ENCODE peak calls at places on chromosomes 6 and 20, in ten cellular contexts. One of them, this sample, is unnamed.

GRCh38 chr6:113995632-113996031 is 24.7 kb upstream of the HDAC2 start:
- DNase-seq in ecto neural progenitor cell: no peak
- DNase-seq in NAMALWA: no peak
- DNase-seq in stimulated activated CD8-positive, alpha-beta memory T cell treated with anti-CD3 and anti-CD28 coated beads, Interleukin-4, amount 100 ng/mL, for 48 hours: no peak
- DNase-seq in cardiac septum: no peak
- DNase-seq in NCI-H2081 treated with DMSO at 0.1 percent for 48 hours: no peak
- DNase-seq in GM03348: peak
- DNase-seq in astrocyte: peak
- DNase-seq in HAP-1: peak
- DNase-seq in sigmoid colon: peak
- DNase-seq in this sample: no peak

GRCh38 chr6:18034798-18035202 is 47.4 kb upstream of the KIF13A start:
- DNase-seq in astrocyte: no peak
- DNase-seq in NCI-H2081 treated with DMSO at 0.1 percent for 48 hours: no peak
- DNase-seq in ecto neural progenitor cell: no peak
- DNase-seq in GM03348: no peak
- DNase-seq in cardiac septum: no peak
- DNase-seq in sigmoid colon: no peak
- DNase-seq in stimulated activated CD8-positive, alpha-beta memory T cell treated with anti-CD3 and anti-CD28 coated beads, Interleukin-4, amount 100 ng/mL, for 48 hours: no peak
- DNase-seq in NAMALWA: peak
- DNase-seq in HAP-1: peak
- DNase-seq in this sample: no peak

GRCh38 chr6:134482585-134483346 is 164.9 kb upstream of the SGK1 start:
- DNase-seq in GM03348: no peak
- DNase-seq in NCI-H2081 treated with DMSO at 0.1 percent for 48 hours: no peak
- DNase-seq in HAP-1: no peak
- DNase-seq in NAMALWA: no peak
- DNase-seq in sigmoid colon: no peak
- DNase-seq in cardiac septum: no peak
- DNase-seq in ecto neural progenitor cell: no peak
- DNase-seq in astrocyte: peak
- DNase-seq in stimulated activated CD8-positive, alpha-beta memory T cell treated with anti-CD3 and anti-CD28 coated beads, Interleukin-4, amount 100 ng/mL, for 48 hours: no peak
- DNase-seq in this sample: no peak

GRCh38 chr6:122432816-122433215 is 33.4 kb downstream of the HSF2 start:
- DNase-seq in NCI-H2081 treated with DMSO at 0.1 percent for 48 hours: no peak
- DNase-seq in GM03348: peak
- DNase-seq in stimulated activated CD8-positive, alpha-beta memory T cell treated with anti-CD3 and anti-CD28 coated beads, Interleukin-4, amount 100 ng/mL, for 48 hours: no peak
- DNase-seq in cardiac septum: no peak
- DNase-seq in ecto neural progenitor cell: no peak
- DNase-seq in astrocyte: no peak
- DNase-seq in HAP-1: no peak
- DNase-seq in NAMALWA: no peak
- DNase-seq in sigmoid colon: no peak
- DNase-seq in this sample: no peak

GRCh38 chr6:157492249-157492648 is 111.3 kb downstream of the ZDHHC14 start:
- DNase-seq in stimulated activated CD8-positive, alpha-beta memory T cell treated with anti-CD3 and anti-CD28 coated beads, Interleukin-4, amount 100 ng/mL, for 48 hours: no peak
- DNase-seq in sigmoid colon: no peak
- DNase-seq in NCI-H2081 treated with DMSO at 0.1 percent for 48 hours: no peak
- DNase-seq in astrocyte: no peak
- DNase-seq in ecto neural progenitor cell: no peak
- DNase-seq in GM03348: no peak
- DNase-seq in HAP-1: no peak
- DNase-seq in cardiac septum: no peak
- DNase-seq in NAMALWA: no peak
- DNase-seq in this sample: no peak

GRCh38 chr6:158769696-158770446 is 49.3 kb downstream of the EZR start:
- DNase-seq in ecto neural progenitor cell: no peak
- DNase-seq in astrocyte: peak
- DNase-seq in stimulated activated CD8-positive, alpha-beta memory T cell treated with anti-CD3 and anti-CD28 coated beads, Interleukin-4, amount 100 ng/mL, for 48 hours: no peak
- DNase-seq in cardiac septum: peak
- DNase-seq in NAMALWA: no peak
- DNase-seq in NCI-H2081 treated with DMSO at 0.1 percent for 48 hours: no peak
- DNase-seq in sigmoid colon: peak
- DNase-seq in HAP-1: no peak
- DNase-seq in GM03348: no peak
- DNase-seq in this sample: no peak

GRCh38 chr6:33761922-33762629 is 15.4 kb upstream of the IP6K3 start:
- DNase-seq in cardiac septum: peak
- DNase-seq in sigmoid colon: peak
- DNase-seq in NCI-H2081 treated with DMSO at 0.1 percent for 48 hours: no peak
- DNase-seq in astrocyte: no peak
- DNase-seq in NAMALWA: peak
- DNase-seq in HAP-1: peak
- DNase-seq in ecto neural progenitor cell: peak
- DNase-seq in GM03348: peak
- DNase-seq in stimulated activated CD8-positive, alpha-beta memory T cell treated with anti-CD3 and anti-CD28 coated beads, Interleukin-4, amount 100 ng/mL, for 48 hours: peak
- DNase-seq in this sample: peak

GRCh38 chr20:24777746-24778145 is 171.3 kb upstream of the CST7 start:
- DNase-seq in sigmoid colon: peak
- DNase-seq in HAP-1: no peak
- DNase-seq in NCI-H2081 treated with DMSO at 0.1 percent for 48 hours: no peak
- DNase-seq in astrocyte: no peak
- DNase-seq in GM03348: no peak
- DNase-seq in cardiac septum: no peak
- DNase-seq in stimulated activated CD8-positive, alpha-beta memory T cell treated with anti-CD3 and anti-CD28 coated beads, Interleukin-4, amount 100 ng/mL, for 48 hours: no peak
- DNase-seq in NAMALWA: no peak
- DNase-seq in ecto neural progenitor cell: no peak
- DNase-seq in this sample: no peak

GRCh38 chr6:118495639-118496296 is 52.3 kb upstream of the PLN start:
- DNase-seq in cardiac septum: no peak
- DNase-seq in NCI-H2081 treated with DMSO at 0.1 percent for 48 hours: no peak
- DNase-seq in sigmoid colon: no peak
- DNase-seq in astrocyte: peak
- DNase-seq in stimulated activated CD8-positive, alpha-beta memory T cell treated with anti-CD3 and anti-CD28 coated beads, Interleukin-4, amount 100 ng/mL, for 48 hours: no peak
- DNase-seq in HAP-1: no peak
- DNase-seq in GM03348: no peak
- DNase-seq in NAMALWA: no peak
- DNase-seq in ecto neural progenitor cell: no peak
- DNase-seq in this sample: no peak

GRCh38 chr6:142945446-142946180 is 637 bp upstream of the HIVEP2 start:
- DNase-seq in NAMALWA: peak
- DNase-seq in cardiac septum: peak
- DNase-seq in stimulated activated CD8-positive, alpha-beta memory T cell treated with anti-CD3 and anti-CD28 coated beads, Interleukin-4, amount 100 ng/mL, for 48 hours: peak
- DNase-seq in HAP-1: peak
- DNase-seq in NCI-H2081 treated with DMSO at 0.1 percent for 48 hours: no peak
- DNase-seq in sigmoid colon: no peak
- DNase-seq in GM03348: peak
- DNase-seq in ecto neural progenitor cell: no peak
- DNase-seq in astrocyte: no peak
- DNase-seq in this sample: peak

GRCh38 chr20:35235881-35236280 is 9.4 kb downstream of the MMP24 start:
- DNase-seq in sigmoid colon: no peak
- DNase-seq in cardiac septum: no peak
- DNase-seq in NCI-H2081 treated with DMSO at 0.1 percent for 48 hours: no peak
- DNase-seq in NAMALWA: no peak
- DNase-seq in HAP-1: no peak
- DNase-seq in ecto neural progenitor cell: no peak
- DNase-seq in GM03348: no peak
- DNase-seq in astrocyte: no peak
- DNase-seq in stimulated activated CD8-positive, alpha-beta memory T cell treated with anti-CD3 and anti-CD28 coated beads, Interleukin-4, amount 100 ng/mL, for 48 hours: no peak
- DNase-seq in this sample: no peak

GRCh38 chr6:29965873-29966601 is 23.7 kb downstream of the HLA-A start:
- DNase-seq in cardiac septum: peak
- DNase-seq in ecto neural progenitor cell: peak
- DNase-seq in GM03348: peak
- DNase-seq in HAP-1: peak
- DNase-seq in NCI-H2081 treated with DMSO at 0.1 percent for 48 hours: peak
- DNase-seq in stimulated activated CD8-positive, alpha-beta memory T cell treated with anti-CD3 and anti-CD28 coated beads, Interleukin-4, amount 100 ng/mL, for 48 hours: peak
- DNase-seq in astrocyte: peak
- DNase-seq in NAMALWA: peak
- DNase-seq in sigmoid colon: peak
- DNase-seq in this sample: no peak

GRCh38 chr6:113449051-113449450 is 408.1 kb upstream of the MARCKS start:
- DNase-seq in sigmoid colon: no peak
- DNase-seq in cardiac septum: no peak
- DNase-seq in astrocyte: peak
- DNase-seq in HAP-1: no peak
- DNase-seq in stimulated activated CD8-positive, alpha-beta memory T cell treated with anti-CD3 and anti-CD28 coated beads, Interleukin-4, amount 100 ng/mL, for 48 hours: no peak
- DNase-seq in GM03348: peak
- DNase-seq in ecto neural progenitor cell: no peak
- DNase-seq in NCI-H2081 treated with DMSO at 0.1 percent for 48 hours: no peak
- DNase-seq in NAMALWA: no peak
- DNase-seq in this sample: no peak

This sample was measured in HuH-7.5.